ENCODE peak calls at places on chromosomes 11 and 22, in eight cellular contexts. D is neuronal stem cell; L is CD4-positive, CD25-positive, alpha-beta regulatory T cell; B is MM.1S; Q is ovary; W is breast epithelium; N is thyroid gland; E is CD8-positive, alpha-beta T cell. Z is an unnamed sample.
A peak's percentile ranks its signal among the peaks of the same experiment; 100 is the strongest.

GRCh38 chr22:29096736-29097669 is 24.2 kb downstream of the KREMEN1 start:
- DNase-seq in D (no peak), L (no peak), B (no peak), Q (no peak), W (no peak), N (no peak), E (no peak), Z (no peak)

GRCh38 chr11:62398011-62398994 is 20.5 kb upstream of the SCGB1A1 start:
- DNase-seq in D (no peak), L (no peak), B (no peak), Q (peak; percentile 64), W (no peak), N (no peak), E (no peak), Z (no peak)

GRCh38 chr11:33542921-33543320 is 157.7 kb downstream of the C11orf91 start:
- DNase-seq in D (peak; percentile 29), L (peak; percentile 24), B (peak; percentile 40), Q (peak; percentile 40), W (peak; percentile 22), N (peak; percentile 79), E (peak; percentile 28), Z (peak; percentile 40)

GRCh38 chr22:43088979-43089717 is at the start of gene TTLL1:
- DNase-seq in D (peak; percentile 62), L (peak; percentile 94), B (peak; percentile 92), Q (peak; percentile 92), W (peak; percentile 69), N (peak; percentile 91), E (peak; percentile 87), Z (peak; percentile 99)

GRCh38 chr11:57325735-57326048 is 940 bp upstream of the TNKS1BP1 start:
- DNase-seq in D (no peak), L (no peak), B (peak; percentile 16), Q (peak; percentile 71), W (peak; percentile 63), N (peak; percentile 88), E (no peak), Z (peak; percentile 76)

GRCh38 chr22:23565288-23565941 is 14.7 kb downstream of the IGLL1 start:
- DNase-seq in D (peak; percentile 31), L (peak; percentile 6), B (no peak), Q (peak; percentile 36), W (no peak), N (peak; percentile 10), E (no peak), Z (no peak)

GRCh38 chr22:44595841-44596341 is 97.9 kb upstream of the RTL6 start:
- DNase-seq in D (no peak), L (no peak), B (no peak), Q (no peak), W (no peak), N (no peak), E (no peak), Z (no peak)

GRCh38 chr11:75422248-75423231 is 10.5 kb downstream of the KLHL35 start:
- DNase-seq in D (no peak), L (no peak), B (no peak), Q (no peak), W (no peak), N (no peak), E (no peak), Z (peak; percentile 76)

GRCh38 chr11:6404341-6405038 is 14.2 kb downstream of the SMPD1 start:
- DNase-seq in D (no peak), L (peak; percentile 52), B (no peak), Q (no peak), W (no peak), N (no peak), E (peak; percentile 79), Z (no peak)

GRCh38 chr11:3995949-3996554 is 98.5 kb upstream of the RRM1 start:
- DNase-seq in D (no peak), L (no peak), B (no peak), Q (no peak), W (no peak), N (no peak), E (no peak), Z (no peak)

GRCh38 chr11:67645521-67646457 is 4.7 kb downstream of the ACY3 start:
- DNase-seq in D (no peak), L (no peak), B (no peak), Q (no peak), W (no peak), N (no peak), E (no peak), Z (peak; percentile 24)

GRCh38 chr22:31144223-31144622 is 3.9 kb upstream of the PLA2G3 start:
- DNase-seq in D (no peak), L (peak; percentile 16), B (no peak), Q (no peak), W (no peak), N (no peak), E (no peak), Z (no peak)

GRCh38 chr11:115081972-115082371 is 403.6 kb downstream of the NXPE2 start:
- DNase-seq in D (no peak), L (no peak), B (no peak), Q (no peak), W (no peak), N (peak; percentile 11), E (no peak), Z (no peak)

GRCh38 chr11:116072133-116072532 is 567.9 kb upstream of the CADM1 start:
- DNase-seq in D (peak; percentile 51), L (no peak), B (no peak), Q (no peak), W (no peak), N (no peak), E (no peak), Z (no peak)

GRCh38 chr11:34792814-34793241 is 123.4 kb downstream of the APIP start:
- DNase-seq in D (no peak), L (no peak), B (no peak), Q (no peak), W (peak; percentile 83), N (peak; percentile 31), E (no peak), Z (no peak)

GRCh38 chr22:33111491-33111890 is 53.3 kb upstream of the SYN3 start:
- DNase-seq in D (no peak), L (no peak), B (no peak), Q (no peak), W (no peak), N (no peak), E (no peak), Z (no peak)
- H3K27ac ChIP-seq in D (no peak overlapping the region), L (no peak overlapping the region), B (no peak overlapping the region), Q (no peak overlapping the region), W (no peak overlapping the region), N (no peak overlapping the region), E (no peak overlapping the region), Z (no peak overlapping the region)

GRCh38 chr11:2643746-2644145 is 56.0 kb downstream of the KCNQ1OT1 start:
- DNase-seq in D (no peak), L (no peak), B (no peak), Q (no peak), W (no peak), N (no peak), E (no peak), Z (no peak)
- H3K9me3 ChIP-seq in D (peaks cover 42% of the 10 kb centered on the region), L (peaks cover 56% of the 10 kb centered on the region), B (no peaks in the 10 kb centered on the region), Q (peaks cover 11% of the 10 kb centered on the region), W (peaks cover 48% of the 10 kb centered on the region), N (no peaks in the 10 kb centered on the region), E (peaks cover 5% of the 10 kb centered on the region), Z (peaks cover 98% of the 10 kb centered on the region)

GRCh38 chr11:119860561-119861094 is 131.6 kb upstream of the NECTIN1 start:
- DNase-seq in D (no peak), L (no peak), B (no peak), Q (no peak), W (no peak), N (no peak), E (no peak), Z (no peak)

GRCh38 chr11:119856681-119857485 is 127.9 kb upstream of the NECTIN1 start:
- DNase-seq in D (no peak), L (no peak), B (no peak), Q (no peak), W (no peak), N (no peak), E (no peak), Z (no peak)

GRCh38 chr11:119863236-119863635 is 134.2 kb upstream of the NECTIN1 start:
- DNase-seq in D (no peak), L (no peak), B (no peak), Q (no peak), W (no peak), N (no peak), E (no peak), Z (no peak)

GRCh38 chr11:119861160-119861559 is 132.2 kb upstream of the NECTIN1 start:
- DNase-seq in D (no peak), L (no peak), B (no peak), Q (no peak), W (no peak), N (no peak), E (no peak), Z (no peak)

DNA sequence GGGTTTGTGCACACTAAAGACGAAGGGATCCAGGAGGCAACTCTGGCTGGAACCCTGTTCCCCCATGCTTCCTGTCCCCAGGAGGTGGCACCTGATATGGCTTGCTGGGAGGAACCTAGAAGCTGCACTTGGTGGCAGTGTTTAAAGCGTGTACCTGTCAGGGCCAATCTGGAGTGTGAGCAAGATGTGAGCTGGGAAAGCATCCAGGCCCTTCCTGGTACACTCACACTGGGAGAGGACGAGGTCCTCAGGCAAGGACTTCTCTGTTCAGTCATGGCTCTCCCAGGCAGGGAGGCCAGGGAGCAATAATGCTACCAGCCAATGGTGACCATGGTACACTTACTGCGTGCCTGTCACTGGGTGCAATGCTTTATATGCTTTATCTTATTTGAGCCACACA is 130.7 kb upstream of the NECTIN1 start:
- DNase-seq in D (no peak), L (no peak), B (no peak), Q (no peak), W (no peak), N (no peak), E (no peak), Z (no peak)
- H3K27me3 ChIP-seq in D (no peaks in the 10 kb centered on the region), L (no peaks in the 10 kb centered on the region), B (peaks cover 18% of the 10 kb centered on the region), Q (no peaks in the 10 kb centered on the region), W (no peaks in the 10 kb centered on the region), N (no peaks in the 10 kb centered on the region), E (no peaks in the 10 kb centered on the region), Z (no peaks in the 10 kb centered on the region)

GRCh38 chr22:34036936-34037335 is 116.7 kb upstream of the LARGE1 start:
- DNase-seq in D (peak; percentile 42), L (no peak), B (peak; percentile 27), Q (no peak), W (no peak), N (no peak), E (no peak), Z (no peak)
- H3K27ac ChIP-seq in D (no peak overlapping the region), L (no peak overlapping the region), B (no peak overlapping the region), Q (no peak overlapping the region), W (no peak overlapping the region), N (no peak overlapping the region), E (no peak overlapping the region), Z (no peak overlapping the region)

GRCh38 chr22:48186121-48186790 is 1423.8 kb downstream of the TBC1D22A start:
- DNase-seq in D (no peak), L (no peak), B (no peak), Q (no peak), W (no peak), N (no peak), E (no peak), Z (no peak)

GRCh38 chr22:48187272-48187855 is 1424.9 kb downstream of the TBC1D22A start:
- DNase-seq in D (no peak), L (no peak), B (no peak), Q (no peak), W (no peak), N (no peak), E (no peak), Z (no peak)

GRCh38 chr22:48185071-48185470 is 1422.6 kb downstream of the TBC1D22A start:
- DNase-seq in D (no peak), L (no peak), B (no peak), Q (no peak), W (no peak), N (no peak), E (no peak), Z (no peak)

GRCh38 chr22:48182896-48183805 is 1420.7 kb downstream of the TBC1D22A start:
- DNase-seq in D (no peak), L (no peak), B (no peak), Q (no peak), W (no peak), N (no peak), E (no peak), Z (peak; percentile 15)

GRCh38 chr22:48185656-48186055 is 1423.2 kb downstream of the TBC1D22A start:
- DNase-seq in D (no peak), L (no peak), B (peak; percentile 34), Q (no peak), W (no peak), N (no peak), E (no peak), Z (no peak)
- H3K9me3 ChIP-seq in D (no peaks in the 10 kb centered on the region), L (no peaks in the 10 kb centered on the region), B (no peaks in the 10 kb centered on the region), Q (no peaks in the 10 kb centered on the region), W (no peaks in the 10 kb centered on the region), N (no peaks in the 10 kb centered on the region), E (no peaks in the 10 kb centered on the region), Z (no peaks in the 10 kb centered on the region)

Z was measured in left lung.